ENCODE peak calls at places on chromosomes 6 and 20, in eight cellular contexts. Z, B, V, Q, W, G, H and T are unnamed samples.

GRCh38 chr20:49825521-49826033 is 12.9 kb downstream of the SLC9A8 start:
- DNase-seq in H (no peak), Z (no peak), V (no peak), Q (no peak), W (no peak), B (no peak), G (peak; percentile 74), T (no peak)

GRCh38 chr6:18265099-18265372 is 706 bp upstream of the DEK start:
- DNase-seq in W (no peak), H (no peak), V (no peak), Q (no peak), Z (no peak), B (no peak), G (no peak), T (no peak)

GRCh38 chr6:38773338-38773737 is 58.2 kb downstream of the DNAH8 start:
- DNase-seq in H (no peak), B (peak; percentile 47), Z (no peak), V (peak; percentile 2), W (no peak), G (no peak), Q (peak; percentile 3), T (no peak)

GRCh38 chr20:33437141-33437911 is 6.2 kb downstream of the SNTA1 start:
- DNase-seq in Q (peak; percentile 41), H (peak; percentile 38), W (peak; percentile 81), V (no peak), Z (peak; percentile 42), G (no peak), B (no peak), T (no peak)

GRCh38 chr6:82924799-82925535 is 140.7 kb downstream of the UBE3D start:
- DNase-seq in G (no peak), Q (no peak), H (no peak), Z (peak; percentile 30), V (no peak), W (no peak), B (no peak), T (no peak)

GRCh38 chr6:2231438-2231837 is 14.0 kb downstream of the GMDS start:
- DNase-seq in Q (no peak), H (no peak), Z (peak; percentile 46), W (no peak), V (no peak), B (no peak), G (no peak), T (no peak)

GRCh38 chr6:151141685-151142084 is 98.1 kb upstream of the AKAP12 start:
- DNase-seq in V (no peak), G (no peak), W (peak; percentile 44), Z (no peak), Q (no peak), B (no peak), H (no peak), T (no peak)

GRCh38 chr6:44192428-44193041 is 24.2 kb upstream of the MYMX start:
- DNase-seq in V (no peak), B (no peak), H (no peak), Z (no peak), W (no peak), G (no peak), Q (peak; percentile 30), T (no peak)

GRCh38 chr6:70241991-70242420 is 60.9 kb downstream of the COL9A1 start:
- DNase-seq in W (no peak), V (no peak), H (peak; percentile 56), G (no peak), Q (no peak), Z (no peak), B (no peak), T (no peak)

GRCh38 chr6:106513813-106514212 is 115.5 kb downstream of the RTN4IP1 start:
- DNase-seq in B (no peak), W (no peak), Q (no peak), Z (peak; percentile 42), G (no peak), H (no peak), V (no peak), T (no peak)

GRCh38 chr6:165653196-165653595 is 9.8 kb downstream of the PDE10A start:
- DNase-seq in W (no peak), H (no peak), B (no peak), G (no peak), Q (no peak), V (no peak), Z (no peak), T (no peak)

GRCh38 chr20:37903317-37904007 is 535 bp downstream of the VSTM2L start:
- DNase-seq in B (no peak), G (no peak), Z (no peak), V (no peak), H (no peak), W (no peak), Q (no peak), T (no peak)

GRCh38 chr6:147578159-147578558 is 69.7 kb downstream of the SAMD5 start:
- DNase-seq in Q (no peak), G (no peak), Z (no peak), W (no peak), H (no peak), V (no peak), B (no peak), T (no peak)

GRCh38 chr20:58069796-58070663 is 158.4 kb downstream of the ANKRD60 start:
- DNase-seq in Z (no peak), W (no peak), V (no peak), H (no peak), B (no peak), G (peak; percentile 20), Q (no peak), T (no peak)
- H3K27me3 ChIP-seq in Z (no peaks in the 10 kb centered on the region), W (peaks cover 12% of the 10 kb centered on the region), V (no peaks in the 10 kb centered on the region), H (no peaks in the 10 kb centered on the region), B (peaks cover 52% of the 10 kb centered on the region), G (no peaks in the 10 kb centered on the region), Q (peaks cover 2% of the 10 kb centered on the region), T (peaks cover 5% of the 10 kb centered on the region)

DNA sequence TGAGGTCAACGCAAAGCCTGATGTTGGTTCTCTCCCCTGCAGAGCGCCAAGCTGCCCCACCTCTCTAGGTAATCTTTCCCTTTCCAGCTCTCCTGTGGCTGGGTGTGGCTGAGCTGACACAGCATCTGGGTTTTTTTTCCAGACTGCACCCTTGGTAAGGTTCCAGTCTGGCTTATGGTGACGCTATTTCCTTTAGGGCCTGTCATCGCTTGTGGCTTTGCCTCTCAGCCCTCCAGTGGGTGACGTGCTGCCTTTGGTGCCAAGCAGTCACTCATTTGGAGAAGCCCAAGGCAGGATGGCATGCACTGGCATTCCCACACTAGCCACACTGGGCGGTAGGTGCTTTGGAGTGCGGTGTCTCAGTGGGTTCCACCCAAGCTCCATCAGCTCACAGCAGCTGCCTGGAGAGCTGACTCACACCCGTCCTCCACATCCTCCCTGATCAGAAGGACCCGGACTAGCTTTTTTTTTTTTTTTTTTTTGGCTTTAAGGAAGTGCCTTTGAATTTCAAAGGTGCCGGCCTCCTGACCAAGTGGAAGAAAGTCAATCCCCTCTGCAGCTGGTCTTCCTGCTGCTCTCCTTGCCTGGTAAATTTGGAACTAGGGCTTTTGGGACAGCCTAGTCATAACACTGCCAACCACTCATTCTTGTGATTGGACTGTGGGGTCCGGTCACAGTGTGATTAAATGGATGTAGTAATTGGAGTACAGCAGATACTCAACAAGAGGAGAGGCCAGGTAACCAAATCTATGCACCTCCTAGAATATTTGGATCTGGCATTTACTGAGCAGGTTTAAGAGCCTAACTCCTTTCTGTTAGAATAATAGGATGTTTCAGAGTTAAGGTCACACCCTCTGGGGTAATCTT is 153.6 kb downstream of the CD83 start:
- DNase-seq in W (no peak), G (no peak), B (peak; percentile 99), H (no peak), V (no peak), Z (peak; percentile 71), Q (no peak), T (peak; percentile 25)
- TF ChIP-seq CTCF in W (no peak), G (no peak), B (no peak), H (no peak), V (no peak), Z (no peak), Q (no peak), T (no peak)

GRCh38 chr6:34047913-34048867 is 97.7 kb downstream of the GRM4 start:
- DNase-seq in Q (no peak), Z (no peak), B (no peak), V (no peak), W (no peak), G (no peak), H (no peak), T (no peak)

GRCh38 chr6:34044945-34045595 is 100.8 kb downstream of the GRM4 start:
- DNase-seq in Q (no peak), G (no peak), V (no peak), Z (no peak), B (no peak), W (no peak), H (no peak), T (no peak)

GRCh38 chr6:34043371-34043770 is 102.5 kb downstream of the GRM4 start:
- DNase-seq in Q (no peak), H (no peak), V (no peak), B (no peak), G (no peak), Z (no peak), W (no peak), T (no peak)

GRCh38 chr6:34046617-34047016 is 99.3 kb downstream of the GRM4 start:
- DNase-seq in B (no peak), Q (no peak), W (no peak), G (no peak), H (no peak), Z (no peak), V (no peak), T (no peak)

DNA sequence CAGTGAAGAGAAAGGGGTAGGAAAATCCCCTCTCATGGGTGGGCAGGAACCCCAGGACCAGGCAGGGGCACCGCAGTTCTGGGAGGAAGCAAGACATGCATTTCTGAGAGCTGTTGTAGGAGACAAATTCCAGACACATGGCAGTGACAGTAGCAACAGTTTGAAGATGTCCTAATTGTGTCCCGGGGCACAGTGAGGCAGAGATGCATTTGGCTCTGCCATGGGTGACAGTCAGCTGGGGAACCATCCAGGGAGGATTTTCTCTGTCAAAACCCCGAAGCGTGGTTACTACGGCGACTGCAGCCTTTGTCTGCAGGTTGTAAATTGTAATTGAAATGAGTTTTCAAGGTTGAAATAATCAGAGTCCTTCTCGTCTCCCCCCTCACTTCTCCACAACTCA is 100.2 kb downstream of the GRM4 start:
- DNase-seq in Q (no peak), H (no peak), V (no peak), G (no peak), B (no peak), W (no peak), Z (no peak), T (no peak)
- H3K27me3 ChIP-seq in Q (no peaks in the 10 kb centered on the region), H (no peaks in the 10 kb centered on the region), V (no peaks in the 10 kb centered on the region), G (no peaks in the 10 kb centered on the region), B (no peaks in the 10 kb centered on the region), W (peaks cover 33% of the 10 kb centered on the region), Z (peaks cover 3% of the 10 kb centered on the region), T (peaks cover 9% of the 10 kb centered on the region)

GRCh38 chr6:14315353-14315752 is 197.8 kb downstream of the CD83 start:
- DNase-seq in H (no peak), G (no peak), B (no peak), Z (no peak), Q (no peak), V (no peak), W (no peak), T (no peak)

GRCh38 chr6:14313220-14313619 is 195.6 kb downstream of the CD83 start:
- DNase-seq in W (no peak), G (no peak), Z (no peak), B (no peak), H (no peak), Q (no peak), V (no peak), T (no peak)

GRCh38 chr6:14320342-14320741 is 202.8 kb downstream of the CD83 start:
- DNase-seq in Q (no peak), G (no peak), B (no peak), V (no peak), H (no peak), W (no peak), Z (no peak), T (no peak)

GRCh38 chr6:14317616-14318015 is 200.0 kb downstream of the CD83 start:
- DNase-seq in W (no peak), H (no peak), V (no peak), Z (no peak), G (no peak), Q (no peak), B (no peak), T (no peak)

GRCh38 chr6:14316911-14317535 is 199.5 kb downstream of the CD83 start:
- DNase-seq in Q (no peak), B (no peak), V (no peak), Z (peak; percentile 10), W (no peak), H (no peak), G (no peak), T (no peak)
- TF ChIP-seq CTCF in Q (no peak), B (peak; percentile 39), V (peak; percentile 41), Z (peak; percentile 9), W (no peak), H (no peak), G (no peak), T (no peak)